ENCODE peak calls at places on chromosomes 11 and 22, in six cellular contexts. D, Q, Y, R, I and M are unnamed samples.

GRCh38 chr11:3184732-3185347 is 19.7 kb upstream of the OSBPL5 start:
- DNase-seq in Q (no peak), I (no peak), R (no peak), D (no peak), Y (no peak), M (no peak)

GRCh38 chr11:109984634-109985289 is 108.4 kb upstream of the ZC3H12C start:
- DNase-seq in I (no peak), Q (no peak), D (no peak), R (no peak), Y (no peak), M (no peak)

GRCh38 chr11:128575956-128576340 is 11.4 kb downstream of the ETS1 start:
- DNase-seq in R (no peak), I (peak), D (no peak), Y (no peak), Q (no peak), M (peak)

GRCh38 chr22:37244114-37244921 is at the start of gene RAC2:
- DNase-seq in I (peak), Y (peak), D (no peak), Q (no peak), R (no peak), M (peak)

GRCh38 chr11:14894657-14895598 is 2.9 kb upstream of the CYP2R1 start:
- DNase-seq in Y (peak), R (no peak), Q (no peak), I (peak), D (no peak), M (no peak)

GRCh38 chr11:62613275-62613864 is 313 bp downstream of the ROM1 start:
- DNase-seq in I (no peak), Y (no peak), D (no peak), R (no peak), Q (no peak), M (no peak)

GRCh38 chr11:68282141-68282860 is 10.5 kb upstream of the C11orf24 start:
- DNase-seq in Q (no peak), D (no peak), Y (no peak), R (no peak), I (no peak), M (no peak)

GRCh38 chr11:61539958-61540357 is 31.4 kb downstream of the LRRC10B start:
- DNase-seq in Q (no peak), R (no peak), D (no peak), Y (no peak), I (no peak), M (no peak)

GRCh38 chr22:24155597-24156145 is 25.6 kb upstream of the SUSD2 start:
- DNase-seq in Q (peak), D (peak), Y (peak), R (no peak), I (peak), M (peak)

GRCh38 chr22:38760477-38761201 is 4.8 kb upstream of the SUN2 start:
- DNase-seq in I (peak), Q (no peak), R (no peak), Y (no peak), D (no peak), M (no peak)

GRCh38 chr11:103824116-103824515 is 212.3 kb upstream of the DDI1 start:
- DNase-seq in I (no peak), Q (no peak), D (no peak), Y (no peak), R (no peak), M (no peak)

GRCh38 chr11:68396526-68396925 is 64.0 kb upstream of the PPP6R3 start:
- DNase-seq in I (no peak), R (no peak), Y (no peak), D (no peak), Q (no peak), M (no peak)

GRCh38 chr11:2750101-2750509 is 50.3 kb upstream of the KCNQ1OT1 start:
- DNase-seq in Y (no peak), I (no peak), Q (no peak), R (no peak), D (no peak), M (no peak)

GRCh38 chr11:84193706-84194105 is 907.5 kb upstream of the CCDC90B start:
- DNase-seq in Y (no peak), I (no peak), D (no peak), R (no peak), Q (no peak), M (no peak)

GRCh38 chr11:43601511-43601910 is 79.0 kb upstream of the HSD17B12 start:
- DNase-seq in I (no peak), D (no peak), Y (no peak), Q (no peak), R (no peak), M (no peak)

GRCh38 chr11:6606471-6607189 is 3.1 kb downstream of the ILK start:
- DNase-seq in I (peak), Y (peak), D (peak), R (peak), Q (peak), M (peak)

GRCh38 chr22:29016067-29016938 is 45.3 kb downstream of the C22orf31 start:
- DNase-seq in Q (no peak), Y (no peak), I (no peak), R (no peak), D (no peak), M (no peak)

GRCh38 chr11:75174348-75174747 is 23.4 kb downstream of the SLCO2B1 start:
- DNase-seq in R (no peak), I (no peak), Q (no peak), D (no peak), Y (no peak), M (no peak)

GRCh38 chr11:34564406-34564805 is 50.8 kb upstream of the ELF5 start:
- DNase-seq in D (peak), Y (no peak), R (no peak), Q (no peak), I (peak), M (peak)

GRCh38 chr11:57406337-57406904 is 16.0 kb upstream of the PRG2 start:
- DNase-seq in Q (no peak), R (no peak), I (peak), Y (peak), D (no peak), M (no peak)

GRCh38 chr22:21651521-21652009 is 9.5 kb downstream of the SDF2L1 start:
- DNase-seq in Q (no peak), I (no peak), Y (no peak), R (no peak), D (no peak), M (no peak)

GRCh38 chr11:69918938-69919650 is 99.9 kb upstream of the FGF3 start:
- DNase-seq in I (peak), Y (peak), D (peak), R (peak), Q (peak), M (peak)

GRCh38 chr11:34356576-34356917 is 1.3 kb downstream of the ABTB2 start:
- DNase-seq in D (no peak), I (peak), Y (no peak), Q (peak), R (peak), M (no peak)

GRCh38 chr22:45268167-45268957 is 16.4 kb upstream of the UPK3A start:
- DNase-seq in Q (peak), I (no peak), R (peak), Y (no peak), D (peak), M (no peak)

GRCh38 chr22:45499746-45500145 is 2.9 kb upstream of the FBLN1 start:
- DNase-seq in I (no peak), Q (no peak), D (no peak), Y (no peak), R (no peak), M (peak)

GRCh38 chr11:70048279-70049024 is 29.7 kb upstream of the ANO1 start:
- DNase-seq in I (no peak), Y (no peak), Q (no peak), D (peak), R (no peak), M (no peak)

GRCh38 chr11:3732671-3733070 is 61.5 kb upstream of the CHRNA10 start:
- DNase-seq in I (peak), Q (no peak), Y (no peak), R (no peak), D (no peak), M (peak)

GRCh38 chr11:44854146-44854545 is 96.5 kb downstream of the TP53I11 start:
- DNase-seq in D (no peak), I (no peak), Y (no peak), R (no peak), Q (no peak), M (no peak)

GRCh38 chr11:9529333-9529648 is 44.2 kb upstream of the WEE1 start:
- DNase-seq in I (peak), Y (no peak), R (no peak), D (peak), Q (no peak), M (peak)

GRCh38 chr22:46077669-46078099 is 72.6 kb upstream of the PPARA start:
- DNase-seq in D (no peak), R (no peak), I (no peak), Y (no peak), Q (no peak), M (no peak)

GRCh38 chr11:125987066-125987641 is 41.3 kb downstream of the VSIG10L2 start:
- DNase-seq in Y (no peak), D (no peak), Q (no peak), I (no peak), R (no peak), M (no peak)